ENCODE peak calls at places on chromosome 21, in six cellular contexts. W is PC-3, B is A549, Y is Panc1, O is esophagus squamous epithelium, Z is left ventricle myocardium inferior. K is an unnamed sample.

GRCh38 chr21:31265293-31265692 is 78.8 kb downstream of the TIAM1 start:
- DNase-seq in W (no peak), B (no peak), Y (no peak), O (no peak), Z (peak; percentile 66), K (no peak)

GRCh38 chr21:45281411-45282282 is 6.0 kb downstream of the POFUT2 start:
- DNase-seq in W (no peak), B (no peak), Y (no peak), O (no peak), Z (no peak), K (no peak)

GRCh38 chr21:20351138-20351537 is 647.1 kb upstream of the NCAM2 start:
- DNase-seq in W (no peak), B (no peak), Y (no peak), O (no peak), Z (no peak), K (no peak)

GRCh38 chr21:26124421-26124833 is 46.1 kb downstream of the APP start:
- DNase-seq in W (no peak), B (no peak), Y (no peak), O (no peak), Z (no peak), K (no peak)

GRCh38 chr21:44637018-44637850 is at the start of gene KRTAP10-10:
- DNase-seq in W (no peak), B (no peak), Y (no peak), O (no peak), Z (no peak), K (no peak)

GRCh38 chr21:35026153-35026499 is 23.0 kb downstream of the RUNX1 start:
- DNase-seq in W (no peak), B (no peak), Y (no peak), O (no peak), Z (no peak), K (no peak)

GRCh38 chr21:38660333-38661295 is 145.1 kb upstream of the ETS2 start:
- DNase-seq in W (no peak), B (no peak), Y (no peak), O (no peak), Z (peak; percentile 20), K (no peak)

GRCh38 chr21:38531142-38531541 is 32.9 kb upstream of the ERG start:
- DNase-seq in W (no peak), B (no peak), Y (no peak), O (no peak), Z (no peak), K (no peak)

GRCh38 chr21:45601551-45601950 is 42.0 kb upstream of the PCBP3 start:
- DNase-seq in W (no peak), B (no peak), Y (no peak), O (no peak), Z (no peak), K (no peak)

GRCh38 chr21:46247699-46248460 is 19.3 kb upstream of the LSS start:
- DNase-seq in W (no peak), B (no peak), Y (no peak), O (no peak), Z (no peak), K (no peak)

GRCh38 chr21:34524671-34525601 is 12.9 kb upstream of the KCNE1 start:
- DNase-seq in W (peak; percentile 30), B (no peak), Y (no peak), O (no peak), Z (no peak), K (no peak)

GRCh38 chr21:37367758-37368535 is 1.4 kb downstream of the DYRK1A start:
- DNase-seq in W (peak; percentile 64), B (no peak), Y (no peak), O (no peak), Z (peak; percentile 56), K (peak; percentile 19)

GRCh38 chr21:46448108-46448507 is 10.6 kb upstream of the DIP2A start:
- DNase-seq in W (no peak), B (no peak), Y (no peak), O (no peak), Z (no peak), K (no peak)

GRCh38 chr21:37365657-37366487 is 701 bp upstream of the DYRK1A start:
- DNase-seq in W (peak; percentile 81), B (peak; percentile 19), Y (no peak), O (no peak), Z (peak; percentile 76), K (peak; percentile 43)

GRCh38 chr21:33300701-33301631 is 23.8 kb upstream of the IFNAR1 start:
- DNase-seq in W (peak; percentile 24), B (no peak), Y (no peak), O (no peak), Z (no peak), K (no peak)

GRCh38 chr21:23960769-23961168 is 1646.5 kb downstream of the MRPL39 start:
- DNase-seq in W (peak; percentile 68), B (no peak), Y (no peak), O (no peak), Z (no peak), K (no peak)

GRCh38 chr21:40191196-40191595 is 324.0 kb downstream of the PCP4 start:
- DNase-seq in W (no peak), B (no peak), Y (no peak), O (no peak), Z (no peak), K (no peak)

GRCh38 chr21:40185208-40185607 is 318.0 kb downstream of the PCP4 start:
- DNase-seq in W (no peak), B (no peak), Y (no peak), O (no peak), Z (no peak), K (no peak)

GRCh38 chr21:40191616-40192015 is 324.4 kb downstream of the PCP4 start:
- DNase-seq in W (no peak), B (no peak), Y (no peak), O (no peak), Z (no peak), K (no peak)

GRCh38 chr21:40186036-40186435 is 318.8 kb downstream of the PCP4 start:
- DNase-seq in W (no peak), B (no peak), Y (no peak), O (no peak), Z (no peak), K (no peak)
- H3K9me3 ChIP-seq in W (peaks cover 25% of the 10 kb centered on the region), B (no peaks in the 10 kb centered on the region), Y (no peaks in the 10 kb centered on the region), O (no peaks in the 10 kb centered on the region), Z (no peaks in the 10 kb centered on the region), K (no peaks in the 10 kb centered on the region)

DNA sequence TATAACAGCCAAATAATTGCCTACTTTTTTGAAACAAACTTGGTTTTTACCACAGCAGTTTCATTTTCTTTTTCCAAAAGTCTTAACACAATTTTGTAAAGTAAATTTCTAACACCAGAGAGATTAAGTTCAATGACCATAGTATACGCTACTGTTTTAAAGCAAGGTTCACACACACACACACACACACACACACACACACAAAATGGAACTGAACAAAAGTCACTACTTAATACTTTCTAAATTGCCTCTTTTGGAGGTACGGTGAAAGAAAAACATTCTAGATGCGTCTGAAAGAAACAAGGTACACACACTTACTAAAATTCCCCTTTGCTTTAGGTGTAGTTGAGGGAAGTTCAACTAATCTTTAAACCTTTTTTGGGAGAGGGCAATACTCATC is 30.1 kb downstream of the C21orf91 start:
- DNase-seq in W (no peak), B (no peak), Y (no peak), O (no peak), Z (no peak), K (no peak)
- H3K4me1 ChIP-seq in W (peaks cover 6% of the 10 kb centered on the region), B (no peaks in the 10 kb centered on the region), Y (no peaks in the 10 kb centered on the region), O (peaks cover 10% of the 10 kb centered on the region), Z (peaks cover 4% of the 10 kb centered on the region), K (no peaks in the 10 kb centered on the region)

DNA sequence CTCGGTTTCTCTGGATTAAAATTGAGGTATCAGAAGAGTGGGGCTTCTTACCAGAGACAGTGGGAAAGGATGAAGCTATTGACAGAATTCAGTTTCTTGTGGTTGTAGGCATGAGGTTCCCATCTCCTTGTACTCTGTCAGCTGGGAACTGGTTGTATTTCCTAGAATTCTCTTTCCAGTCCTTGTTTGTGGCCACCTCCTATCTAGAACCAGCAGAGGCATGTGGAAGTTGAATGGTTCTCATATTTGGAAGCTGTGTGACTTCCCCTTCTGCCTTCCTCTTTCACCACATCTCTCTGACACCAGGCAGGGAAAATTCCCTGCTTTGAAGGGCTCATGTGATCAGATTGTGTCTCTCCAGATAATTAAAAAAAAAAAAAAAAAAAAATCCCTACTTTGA is 457.7 kb upstream of the ADAMTS5 start:
- DNase-seq in W (no peak), B (no peak), Y (no peak), O (no peak), Z (no peak), K (no peak)
- H3K9me3 ChIP-seq in W (peaks cover 3% of the 10 kb centered on the region), B (no peaks in the 10 kb centered on the region), Y (no peaks in the 10 kb centered on the region), O (no peaks in the 10 kb centered on the region), Z (peaks cover 6% of the 10 kb centered on the region), K (no peaks in the 10 kb centered on the region)

DNA sequence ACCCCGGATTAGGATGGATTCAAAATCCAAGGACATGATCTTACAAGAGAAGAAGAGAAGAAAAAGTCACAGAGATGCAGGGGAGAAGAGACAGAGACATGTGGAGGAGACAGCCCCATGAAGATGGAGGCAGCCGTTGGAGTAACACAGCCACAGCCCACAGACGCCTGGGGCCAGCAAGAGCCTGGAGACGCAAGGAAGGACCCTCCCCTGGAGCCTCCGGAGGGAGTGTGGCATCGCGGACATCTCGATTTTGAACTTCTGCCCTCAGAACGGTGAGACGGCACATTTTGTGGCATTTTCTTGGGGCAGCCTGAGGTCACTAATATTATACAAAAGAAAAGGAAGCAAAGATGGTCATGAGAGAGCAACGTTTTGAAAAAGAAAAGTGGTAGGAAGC is 28.8 kb downstream of the ABCG1 start:
- DNase-seq in W (no peak), B (no peak), Y (no peak), O (no peak), Z (peak; percentile 6), K (no peak)
- H3K4me1 ChIP-seq in W (no peaks in the 10 kb centered on the region), B (no peaks in the 10 kb centered on the region), Y (no peaks in the 10 kb centered on the region), O (peaks cover 10% of the 10 kb centered on the region), Z (peaks cover 31% of the 10 kb centered on the region), K (no peaks in the 10 kb centered on the region)